ENCODE peak calls at places on chromosomes 11 and 22, in eight cellular contexts. D is HCT116, Y is SK-N-SH, K is A549, Q is K562, G is GM23338, C is HepG2, H is GM12878. L is an unnamed sample.

GRCh38 chr22:40567626-40568328 is 68.7 kb downstream of the MRTFA start:
- DNase-seq in Q (no peak), K (no peak), H (no peak), D (no peak), C (no peak), G (no peak), Y (no peak), L (no peak)

GRCh38 chr22:32465661-32466060 is 1.4 kb upstream of the BPIFC start:
- DNase-seq in K (no peak), D (no peak), C (no peak), G (no peak), Y (no peak), Q (no peak), H (no peak), L (no peak)

GRCh38 chr11:129992161-129992944 is 10.3 kb downstream of the PRDM10 start:
- DNase-seq in H (no peak), D (peak; percentile 48), Y (peak; percentile 67), C (peak; percentile 82), Q (peak; percentile 74), G (peak; percentile 93), K (peak; percentile 20), L (no peak)

GRCh38 chr11:35662649-35663407 is at the start of gene TRIM44:
- DNase-seq in H (peak; percentile 37), G (peak; percentile 86), Q (peak; percentile 84), K (peak; percentile 87), D (peak; percentile 37), C (peak; percentile 59), Y (peak; percentile 90), L (no peak)

GRCh38 chr22:45977551-45978274 is 751 bp upstream of the WNT7B start:
- DNase-seq in K (peak; percentile 54), H (no peak), Y (peak; percentile 64), D (no peak), Q (no peak), C (no peak), G (peak; percentile 58), L (no peak)

GRCh38 chr11:98411777-98412176 is 609.0 kb upstream of the CNTN5 start:
- DNase-seq in C (no peak), Y (no peak), G (no peak), H (no peak), Q (no peak), K (no peak), D (no peak), L (no peak)

GRCh38 chr22:28426346-28427132 is 253.1 kb downstream of the TTC28 start:
- DNase-seq in D (no peak), Q (no peak), K (no peak), G (no peak), H (no peak), Y (no peak), C (peak; percentile 15), L (no peak)

GRCh38 chr11:68039526-68040086 is 781 bp downstream of the TCIRG1 start:
- DNase-seq in G (peak; percentile 44), D (no peak), Q (peak; percentile 44), C (peak; percentile 63), Y (peak; percentile 51), K (no peak), H (no peak), L (no peak)

GRCh38 chr11:11966826-11967668 is 41.4 kb downstream of the DKK3 start:
- DNase-seq in H (no peak), Q (peak; percentile 84), Y (peak; percentile 77), C (peak; percentile 54), G (peak; percentile 88), D (peak; percentile 49), K (peak; percentile 64), L (peak; percentile 55)

DNA sequence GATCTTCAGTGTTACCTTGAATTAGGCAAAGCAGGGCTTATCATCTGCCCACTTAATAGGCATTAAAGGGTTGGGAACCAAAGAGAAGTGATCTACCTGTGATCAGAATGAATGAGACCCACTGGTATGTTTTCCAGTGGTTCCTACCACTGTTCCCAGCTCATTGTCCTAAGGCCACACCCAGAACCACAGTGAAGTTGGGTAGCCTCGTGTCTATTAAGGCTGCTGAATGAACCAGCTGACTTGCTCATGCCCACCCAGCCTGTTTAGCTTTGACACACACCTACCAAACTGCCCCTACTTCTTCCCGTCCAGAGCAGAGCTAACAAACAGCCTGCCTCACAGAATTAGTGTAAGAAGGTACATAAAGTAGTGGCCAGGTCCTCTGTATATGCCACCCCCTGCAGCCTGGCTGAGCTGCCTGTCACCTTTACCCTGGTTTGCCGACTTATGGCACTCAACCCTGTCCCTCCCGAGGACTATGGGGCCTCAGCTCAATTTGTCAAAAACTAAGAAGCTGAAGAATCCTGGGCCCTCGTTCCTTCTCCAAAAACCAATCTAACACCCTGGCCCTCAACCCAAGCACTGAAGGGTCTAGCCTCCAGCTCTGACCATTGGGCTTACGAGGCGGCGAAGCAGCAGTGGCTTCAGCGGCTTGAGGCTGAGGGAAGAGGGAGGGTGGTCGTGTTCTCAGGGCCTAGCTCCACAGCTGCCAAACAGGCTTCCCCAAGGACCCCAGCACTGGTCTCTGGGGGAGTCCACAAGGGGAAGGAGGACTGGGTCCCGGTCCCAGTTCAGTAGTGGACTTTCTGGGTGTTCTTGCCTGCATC is 9.8 kb downstream of the UCP2 start:
- DNase-seq in C (no peak), Y (no peak), G (no peak), H (no peak), K (no peak), D (no peak), Q (peak; percentile 25), L (no peak)
- TF ChIP-seq REST in C (no peak), Y (no peak), G (no peak), H (no peak), K (no peak), D (no peak), Q (no peak), L (no peak)

DNA sequence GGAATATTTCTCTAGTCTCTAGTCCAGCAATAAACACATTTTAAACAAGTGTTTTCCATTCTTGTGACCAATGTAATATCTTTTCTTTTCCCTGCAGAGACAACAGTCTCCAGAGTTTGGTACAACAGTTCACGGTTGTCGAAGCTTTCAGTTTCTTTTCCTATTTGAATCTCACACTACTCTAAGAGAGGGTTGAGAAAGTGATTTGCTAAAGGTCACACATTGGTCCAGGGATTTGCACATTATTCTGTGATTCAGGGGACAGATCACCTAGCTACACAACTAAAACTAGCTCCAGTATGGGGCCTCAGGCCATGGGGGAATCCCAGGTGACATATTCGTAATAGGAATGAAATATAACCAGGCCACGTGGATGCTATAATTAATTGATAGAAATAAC is 132.5 kb downstream of the HIPK3 start:
- DNase-seq in K (no peak), G (no peak), Y (no peak), Q (no peak), H (peak; percentile 45), C (no peak), D (no peak), L (no peak)
- H3K4me1 ChIP-seq in K (no peaks in the 10 kb centered on the region), G (no peaks in the 10 kb centered on the region), Y (peaks cover 4% of the 10 kb centered on the region), Q (no peaks in the 10 kb centered on the region), H (peaks cover 28% of the 10 kb centered on the region), C (no peaks in the 10 kb centered on the region), D (no peaks in the 10 kb centered on the region), L (no peaks in the 10 kb centered on the region)

GRCh38 chr11:10696797-10697620 is 3.5 kb upstream of the IRAG1 start:
- DNase-seq in Q (no peak), H (no peak), D (no peak), G (no peak), Y (no peak), C (no peak), K (no peak), L (no peak)
- H3K27ac ChIP-seq in Q (no peak overlapping the region), H (no peak overlapping the region), D (no peak overlapping the region), G (no peak overlapping the region), Y (no peak overlapping the region), C (no peak overlapping the region), K (no peak overlapping the region), L (no peak overlapping the region)

DNA sequence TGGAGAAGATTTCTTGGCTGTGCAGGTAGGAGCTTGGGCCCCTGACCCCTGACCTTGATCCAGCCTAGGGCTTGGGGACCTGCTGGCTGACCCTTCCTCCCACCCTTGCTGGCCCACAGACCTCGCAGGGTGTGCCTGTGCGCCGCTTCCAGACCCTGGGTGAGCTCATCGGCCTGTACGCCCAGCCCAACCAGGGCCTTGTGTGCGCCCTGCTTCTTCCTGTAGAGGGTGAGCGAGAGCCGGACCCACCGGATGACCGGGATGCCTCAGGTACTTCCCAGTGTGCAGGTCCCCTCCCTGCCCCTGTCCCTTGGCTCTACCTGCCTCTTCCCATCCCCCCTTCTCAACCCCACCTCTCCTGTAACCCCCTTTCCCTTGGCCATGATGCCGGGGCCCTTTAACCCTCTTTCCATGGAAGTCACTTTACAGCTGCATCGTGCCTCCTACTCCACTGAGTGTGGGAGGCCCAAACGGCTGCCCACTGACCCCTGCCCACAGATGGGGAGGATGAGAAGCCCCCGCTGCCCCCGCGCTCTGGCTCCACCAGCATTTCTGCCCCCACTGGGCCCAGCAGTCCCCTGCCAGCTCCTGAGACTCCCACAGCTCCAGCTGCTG is 3.8 kb downstream of the INPPL1 start:
- DNase-seq in Y (no peak), K (no peak), C (no peak), H (no peak), D (no peak), Q (no peak), G (peak; percentile 33), L (no peak)
- TF ChIP-seq REST in Y (no peak), K (no peak), C (no peak), H (no peak), D (no peak), Q (no peak), G (no peak), L (no peak)

GRCh38 chr11:47377571-47378010 is 756 bp downstream of the SPI1 start:
- DNase-seq in Q (peak; percentile 71), K (no peak), D (no peak), C (no peak), G (no peak), H (no peak), Y (peak; percentile 27), L (no peak)
- H3K4me1 ChIP-seq in Q (peaks cover 51% of the 10 kb centered on the region), K (peaks cover 21% of the 10 kb centered on the region), D (peaks cover 11% of the 10 kb centered on the region), C (peaks cover 12% of the 10 kb centered on the region), G (no peaks in the 10 kb centered on the region), H (peaks cover 21% of the 10 kb centered on the region), Y (no peaks in the 10 kb centered on the region), L (no peaks in the 10 kb centered on the region)

DNA sequence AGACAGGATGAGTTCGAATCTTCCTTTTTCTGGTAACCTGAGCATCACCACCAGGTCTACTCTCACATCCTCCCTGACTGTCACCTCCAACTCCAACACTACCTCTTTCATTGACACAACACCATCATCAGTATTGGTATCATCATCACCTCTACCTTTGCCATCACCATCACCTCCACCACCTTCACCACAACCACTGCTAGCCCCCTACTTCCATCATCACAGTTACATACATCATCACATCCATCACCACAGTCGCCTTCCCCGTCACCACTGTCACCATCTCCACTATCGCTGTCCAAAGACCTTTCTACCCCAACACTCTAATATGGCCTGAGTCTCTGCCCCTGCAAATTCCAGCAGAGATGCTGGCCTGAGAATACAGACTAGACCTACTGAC is 1.4 kb upstream of the INPP5J start:
- DNase-seq in G (no peak), C (no peak), K (no peak), Q (no peak), Y (no peak), H (no peak), D (no peak), L (no peak)
- H3K27ac ChIP-seq in G (no peak overlapping the region), C (no peak overlapping the region), K (no peak overlapping the region), Q (no peak overlapping the region), Y (no peak overlapping the region), H (no peak overlapping the region), D (no peak overlapping the region), L (no peak overlapping the region)

GRCh38 chr22:31377609-31378008 is 21.8 kb upstream of the DRG1 start:
- DNase-seq in D (no peak), Q (no peak), H (no peak), G (no peak), Y (no peak), K (no peak), C (no peak), L (no peak)

GRCh38 chr22:31378123-31378522 is 21.3 kb upstream of the DRG1 start:
- DNase-seq in Y (no peak), K (no peak), G (no peak), Q (no peak), H (no peak), C (no peak), D (no peak), L (no peak)
- TF ChIP-seq REST in Y (no peak), K (no peak), G (no peak), Q (no peak), H (no peak), C (no peak), D (no peak), L (no peak)